ENCODE peak calls at places on chromosomes 11 and 22, in five cellular contexts. One of them, this sample, is unnamed. For H3K9me3, the result is how much of the 10 kb centered on the place peaks cover.

GRCh38 chr11:73167555-73167954 is 25.4 kb upstream of the FCHSD2 start:
- DNase-seq in HAP-1: no peak
- DNase-seq in CD8-positive, alpha-beta memory T cell: no peak
- DNase-seq in endodermal cell: no peak
- DNase-seq in CD8-positive, alpha-beta T cell: no peak
- DNase-seq in this sample: no peak

GRCh38 chr11:2789331-2789730 is 89.5 kb upstream of the KCNQ1OT1 start:
- DNase-seq in HAP-1: no peak
- DNase-seq in CD8-positive, alpha-beta memory T cell: peak
- DNase-seq in endodermal cell: no peak
- DNase-seq in CD8-positive, alpha-beta T cell: no peak
- DNase-seq in this sample: no peak

GRCh38 chr11:16986434-16987204 is 27.6 kb downstream of the PLEKHA7 start:
- DNase-seq in HAP-1: no peak
- DNase-seq in CD8-positive, alpha-beta memory T cell: peak
- DNase-seq in endodermal cell: peak
- DNase-seq in CD8-positive, alpha-beta T cell: peak
- DNase-seq in this sample: no peak

GRCh38 chr11:1785749-1786261 is 22.1 kb upstream of the CTSD start:
- DNase-seq in HAP-1: no peak
- DNase-seq in CD8-positive, alpha-beta memory T cell: no peak
- DNase-seq in endodermal cell: no peak
- DNase-seq in CD8-positive, alpha-beta T cell: no peak
- DNase-seq in this sample: no peak

GRCh38 chr11:66976048-66976467 is 954 bp downstream of the C11orf86 start:
- DNase-seq in HAP-1: no peak
- DNase-seq in CD8-positive, alpha-beta memory T cell: no peak
- DNase-seq in endodermal cell: peak
- DNase-seq in CD8-positive, alpha-beta T cell: peak
- DNase-seq in this sample: no peak

GRCh38 chr22:24271406-24271760 is 752 bp downstream of the SPECC1L start:
- DNase-seq in HAP-1: no peak
- DNase-seq in CD8-positive, alpha-beta memory T cell: no peak
- DNase-seq in endodermal cell: no peak
- DNase-seq in CD8-positive, alpha-beta T cell: no peak
- DNase-seq in this sample: no peak

GRCh38 chr11:12914401-12914912 is 94.7 kb upstream of the RASSF10 start:
- DNase-seq in HAP-1: peak
- DNase-seq in CD8-positive, alpha-beta memory T cell: no peak
- DNase-seq in endodermal cell: peak
- DNase-seq in CD8-positive, alpha-beta T cell: no peak
- DNase-seq in this sample: no peak

GRCh38 chr11:66999555-66999954 is 23.4 kb upstream of the SYT12 start:
- DNase-seq in HAP-1: no peak
- DNase-seq in CD8-positive, alpha-beta memory T cell: no peak
- DNase-seq in endodermal cell: no peak
- DNase-seq in CD8-positive, alpha-beta T cell: no peak
- DNase-seq in this sample: no peak

GRCh38 chr11:68302256-68303054 is 9.9 kb upstream of the LRP5 start:
- DNase-seq in HAP-1: no peak
- DNase-seq in CD8-positive, alpha-beta memory T cell: no peak
- DNase-seq in endodermal cell: no peak
- DNase-seq in CD8-positive, alpha-beta T cell: no peak
- DNase-seq in this sample: no peak

GRCh38 chr11:74418509-74418895 is 20.3 kb upstream of the PGM2L1 start:
- DNase-seq in HAP-1: peak
- DNase-seq in CD8-positive, alpha-beta memory T cell: no peak
- DNase-seq in endodermal cell: no peak
- DNase-seq in CD8-positive, alpha-beta T cell: no peak
- DNase-seq in this sample: no peak

GRCh38 chr11:78698612-78699011 is 123.9 kb upstream of the NARS2 start:
- DNase-seq in HAP-1: no peak
- DNase-seq in CD8-positive, alpha-beta memory T cell: no peak
- DNase-seq in endodermal cell: no peak
- DNase-seq in CD8-positive, alpha-beta T cell: no peak
- DNase-seq in this sample: no peak

GRCh38 chr11:36492724-36493304 is 17.3 kb downstream of the TRAF6 start:
- DNase-seq in HAP-1: peak
- DNase-seq in CD8-positive, alpha-beta memory T cell: no peak
- DNase-seq in endodermal cell: peak
- DNase-seq in CD8-positive, alpha-beta T cell: peak
- DNase-seq in this sample: no peak

GRCh38 chr11:71977743-71978418 is 20.8 kb upstream of the IL18BP start:
- DNase-seq in HAP-1: peak
- DNase-seq in CD8-positive, alpha-beta memory T cell: peak
- DNase-seq in endodermal cell: peak
- DNase-seq in CD8-positive, alpha-beta T cell: peak
- DNase-seq in this sample: no peak

GRCh38 chr11:123509737-123510578 is 79.9 kb downstream of the GRAMD1B start:
- DNase-seq in HAP-1: no peak
- DNase-seq in CD8-positive, alpha-beta memory T cell: no peak
- DNase-seq in endodermal cell: peak
- DNase-seq in CD8-positive, alpha-beta T cell: no peak
- DNase-seq in this sample: no peak

GRCh38 chr11:55172734-55173415 is 89.1 kb upstream of the TRIM48 start:
- DNase-seq in HAP-1: no peak
- DNase-seq in CD8-positive, alpha-beta memory T cell: no peak
- DNase-seq in endodermal cell: no peak
- DNase-seq in CD8-positive, alpha-beta T cell: no peak
- DNase-seq in this sample: no peak
- H3K9me3 ChIP-seq in HAP-1: under half
- H3K9me3 ChIP-seq in CD8-positive, alpha-beta memory T cell: under half
- H3K9me3 ChIP-seq in endodermal cell: half or more
- H3K9me3 ChIP-seq in CD8-positive, alpha-beta T cell: under half
- H3K9me3 ChIP-seq in this sample: under half

DNA sequence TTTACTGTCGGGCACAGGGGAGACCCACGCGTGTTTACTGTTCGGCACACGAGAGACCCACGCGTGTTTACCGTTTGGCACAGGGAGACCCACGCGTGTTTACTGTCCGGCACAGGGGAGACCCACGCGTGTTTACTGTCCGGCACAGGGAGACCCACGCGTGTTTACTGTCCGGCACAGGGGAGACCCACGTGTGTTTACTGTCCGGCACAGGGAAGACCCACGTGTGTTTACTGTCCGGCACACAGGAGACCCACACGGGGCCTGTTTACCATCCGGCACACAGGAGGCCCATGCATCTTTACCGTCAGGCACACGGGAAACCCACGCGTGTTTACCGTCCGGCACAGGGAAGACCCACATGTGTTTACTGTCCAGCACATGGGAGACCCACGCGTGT is 525.1 kb downstream of the BRD1 start:
- DNase-seq in HAP-1: no peak
- DNase-seq in CD8-positive, alpha-beta memory T cell: no peak
- DNase-seq in endodermal cell: no peak
- DNase-seq in CD8-positive, alpha-beta T cell: peak
- DNase-seq in this sample: no peak
- H3K9me3 ChIP-seq in HAP-1: under half
- H3K9me3 ChIP-seq in CD8-positive, alpha-beta memory T cell: under half
- H3K9me3 ChIP-seq in endodermal cell: under half
- H3K9me3 ChIP-seq in CD8-positive, alpha-beta T cell: under half
- H3K9me3 ChIP-seq in this sample: under half

DNA sequence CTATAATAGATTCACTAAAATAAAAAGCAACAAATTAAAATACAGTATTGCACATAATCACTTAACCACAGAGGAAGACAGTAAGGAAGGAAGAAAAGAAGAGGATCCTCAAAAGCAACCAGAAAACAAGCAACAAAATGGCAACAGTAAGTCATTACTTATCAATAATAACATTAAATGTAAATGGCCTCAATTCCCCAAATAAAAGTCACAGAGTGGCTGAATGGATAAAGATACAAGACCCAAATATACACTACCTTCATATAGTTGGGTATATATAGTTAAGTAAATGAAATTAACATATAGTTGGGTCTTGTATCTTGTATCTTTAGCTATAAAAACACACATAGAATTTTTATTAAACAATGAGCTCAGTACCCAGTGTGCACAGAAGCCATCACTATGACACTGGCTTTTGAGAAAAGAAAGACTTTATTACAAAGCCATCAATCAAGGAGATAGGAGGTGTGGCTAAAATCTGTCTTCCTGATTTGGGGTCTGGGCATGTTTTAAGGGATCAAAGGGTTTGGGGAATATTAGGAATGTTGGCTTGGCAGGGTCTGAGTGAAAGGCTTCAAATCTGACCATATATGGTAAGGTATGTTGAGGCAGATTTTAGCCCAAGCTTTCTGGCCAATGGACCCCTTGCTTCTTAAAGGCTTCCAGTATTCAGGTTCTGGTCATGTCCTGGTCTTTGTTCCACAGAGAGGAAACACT is 13.4 kb upstream of the GLYAT start:
- DNase-seq in HAP-1: no peak
- DNase-seq in CD8-positive, alpha-beta memory T cell: no peak
- DNase-seq in endodermal cell: no peak
- DNase-seq in CD8-positive, alpha-beta T cell: no peak
- DNase-seq in this sample: no peak
- H3K9me3 ChIP-seq in HAP-1: under half
- H3K9me3 ChIP-seq in CD8-positive, alpha-beta memory T cell: under half
- H3K9me3 ChIP-seq in endodermal cell: half or more
- H3K9me3 ChIP-seq in CD8-positive, alpha-beta T cell: under half
- H3K9me3 ChIP-seq in this sample: under half

GRCh38 chr11:126420730-126421083 is 65.2 kb downstream of the ST3GAL4 start:
- DNase-seq in HAP-1: no peak
- DNase-seq in CD8-positive, alpha-beta memory T cell: no peak
- DNase-seq in endodermal cell: no peak
- DNase-seq in CD8-positive, alpha-beta T cell: no peak
- DNase-seq in this sample: no peak
- H3K9me3 ChIP-seq in HAP-1: under half
- H3K9me3 ChIP-seq in CD8-positive, alpha-beta memory T cell: under half
- H3K9me3 ChIP-seq in endodermal cell: under half
- H3K9me3 ChIP-seq in CD8-positive, alpha-beta T cell: under half
- H3K9me3 ChIP-seq in this sample: under half

GRCh38 chr11:41789376-41789775 is 329.9 kb upstream of the LRRC4C start:
- DNase-seq in HAP-1: no peak
- DNase-seq in CD8-positive, alpha-beta memory T cell: no peak
- DNase-seq in endodermal cell: no peak
- DNase-seq in CD8-positive, alpha-beta T cell: no peak
- DNase-seq in this sample: no peak

GRCh38 chr11:41781441-41781840 is 322.0 kb upstream of the LRRC4C start:
- DNase-seq in HAP-1: no peak
- DNase-seq in CD8-positive, alpha-beta memory T cell: no peak
- DNase-seq in endodermal cell: no peak
- DNase-seq in CD8-positive, alpha-beta T cell: no peak
- DNase-seq in this sample: no peak

GRCh38 chr11:41788177-41788576 is 328.7 kb upstream of the LRRC4C start:
- DNase-seq in HAP-1: no peak
- DNase-seq in CD8-positive, alpha-beta memory T cell: no peak
- DNase-seq in endodermal cell: no peak
- DNase-seq in CD8-positive, alpha-beta T cell: no peak
- DNase-seq in this sample: no peak

GRCh38 chr11:41786087-41786486 is 326.6 kb upstream of the LRRC4C start:
- DNase-seq in HAP-1: no peak
- DNase-seq in CD8-positive, alpha-beta memory T cell: no peak
- DNase-seq in endodermal cell: no peak
- DNase-seq in CD8-positive, alpha-beta T cell: no peak
- DNase-seq in this sample: no peak

GRCh38 chr11:41784513-41785335 is 325.3 kb upstream of the LRRC4C start:
- DNase-seq in HAP-1: no peak
- DNase-seq in CD8-positive, alpha-beta memory T cell: no peak
- DNase-seq in endodermal cell: no peak
- DNase-seq in CD8-positive, alpha-beta T cell: no peak
- DNase-seq in this sample: no peak
- H3K9me3 ChIP-seq in HAP-1: under half
- H3K9me3 ChIP-seq in CD8-positive, alpha-beta memory T cell: under half
- H3K9me3 ChIP-seq in endodermal cell: under half
- H3K9me3 ChIP-seq in CD8-positive, alpha-beta T cell: under half
- H3K9me3 ChIP-seq in this sample: under half

DNA sequence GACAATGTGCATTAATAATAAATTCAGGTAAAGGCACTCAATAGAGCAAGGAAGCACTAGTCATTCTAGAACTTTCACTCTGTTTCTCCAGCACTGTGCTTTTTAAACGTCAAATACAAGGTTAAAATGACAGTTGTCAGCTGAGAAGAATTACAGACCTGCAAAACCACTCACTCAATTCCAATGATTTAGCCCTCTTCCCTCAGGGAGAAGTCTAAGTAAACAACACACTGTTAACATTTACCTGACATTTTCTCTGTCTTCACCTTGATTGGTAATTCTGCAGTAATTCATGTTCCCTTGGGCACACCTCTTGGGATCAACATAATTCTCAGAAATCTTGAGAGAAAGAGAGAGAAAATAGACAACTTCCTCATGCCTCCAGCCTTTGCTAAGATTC is 517.0 kb upstream of the FAT3 start:
- DNase-seq in HAP-1: no peak
- DNase-seq in CD8-positive, alpha-beta memory T cell: no peak
- DNase-seq in endodermal cell: no peak
- DNase-seq in CD8-positive, alpha-beta T cell: no peak
- DNase-seq in this sample: no peak
- H3K9me3 ChIP-seq in HAP-1: under half
- H3K9me3 ChIP-seq in CD8-positive, alpha-beta memory T cell: under half
- H3K9me3 ChIP-seq in endodermal cell: under half
- H3K9me3 ChIP-seq in CD8-positive, alpha-beta T cell: under half
- H3K9me3 ChIP-seq in this sample: under half

GRCh38 chr22:48153726-48154125 is 1391.3 kb downstream of the TBC1D22A start:
- DNase-seq in HAP-1: no peak
- DNase-seq in CD8-positive, alpha-beta memory T cell: no peak
- DNase-seq in endodermal cell: no peak
- DNase-seq in CD8-positive, alpha-beta T cell: no peak
- DNase-seq in this sample: no peak
- H3K9me3 ChIP-seq in HAP-1: under half
- H3K9me3 ChIP-seq in CD8-positive, alpha-beta memory T cell: under half
- H3K9me3 ChIP-seq in endodermal cell: under half
- H3K9me3 ChIP-seq in CD8-positive, alpha-beta T cell: under half
- H3K9me3 ChIP-seq in this sample: under half

DNA sequence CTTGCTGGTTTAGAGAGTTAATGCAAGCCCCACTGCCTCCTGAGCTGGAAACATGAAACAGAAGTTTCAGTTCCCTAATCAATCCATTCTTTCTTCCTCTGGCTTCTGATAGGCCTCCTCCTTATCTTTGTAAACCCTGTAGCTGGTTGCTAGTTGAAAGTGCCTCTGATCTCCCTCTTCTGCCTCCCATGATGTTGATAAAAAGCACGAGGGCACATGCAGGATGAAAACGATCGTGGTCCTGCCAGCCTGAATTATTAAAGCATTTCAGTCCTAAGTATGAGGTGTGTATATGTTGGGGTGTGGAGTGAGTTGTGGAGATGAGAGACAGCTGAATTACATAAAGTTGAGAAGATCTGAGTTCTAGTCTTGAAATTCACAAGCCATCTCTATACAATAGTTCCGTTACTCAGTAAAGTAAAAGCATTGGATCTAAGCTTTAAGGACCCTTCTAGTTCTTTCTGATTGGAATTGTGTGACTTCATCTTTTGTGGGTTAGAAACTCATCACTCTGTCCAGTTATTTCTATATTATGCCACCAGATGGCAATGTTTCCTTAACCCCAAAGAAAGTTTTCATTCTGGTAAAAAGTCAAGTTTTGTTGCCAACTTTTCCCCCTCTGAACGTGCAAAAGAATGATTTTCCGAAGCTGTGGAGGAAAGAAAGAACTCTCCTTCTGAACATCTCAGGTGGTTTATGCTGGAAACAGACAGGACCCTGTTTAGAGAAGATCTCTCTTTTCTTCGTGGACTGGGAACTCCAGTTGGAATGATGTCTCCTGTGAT is 34.8 kb upstream of the EHF start:
- DNase-seq in HAP-1: peak
- DNase-seq in CD8-positive, alpha-beta memory T cell: no peak
- DNase-seq in endodermal cell: no peak
- DNase-seq in CD8-positive, alpha-beta T cell: no peak
- DNase-seq in this sample: no peak
- H3K9me3 ChIP-seq in HAP-1: under half
- H3K9me3 ChIP-seq in CD8-positive, alpha-beta memory T cell: under half
- H3K9me3 ChIP-seq in endodermal cell: under half
- H3K9me3 ChIP-seq in CD8-positive, alpha-beta T cell: under half
- H3K9me3 ChIP-seq in this sample: under half